ENCODE peak calls at places on chromosomes 13 and 19, in six cellular contexts. Y, G, I, N, L and C are unnamed samples.

GRCh38 chr13:67224148-67224846 is 5.8 kb downstream of the PCDH9 start:
- DNase-seq in Y (peak; percentile 29), G (peak; percentile 37), I (peak; percentile 50), N (peak; percentile 24), L (peak; percentile 76), C (peak; percentile 81)

GRCh38 chr13:23378009-23378632 is 55.4 kb downstream of the SACS start:
- DNase-seq in Y (peak; percentile 93), G (peak; percentile 99), I (peak; percentile 41), N (peak; percentile 38), L (no peak), C (no peak)

GRCh38 chr13:49373699-49374098 is 70.2 kb downstream of the CAB39L start:
- DNase-seq in Y (no peak), G (no peak), I (no peak), N (no peak), L (no peak), C (no peak)

GRCh38 chr13:94305463-94305862 is 174.0 kb downstream of the DCT start:
- DNase-seq in Y (peak; percentile 40), G (no peak), I (no peak), N (no peak), L (no peak), C (no peak)

GRCh38 chr13:107964356-107964755 is 251.0 kb downstream of the LIG4 start:
- DNase-seq in Y (no peak), G (no peak), I (no peak), N (no peak), L (no peak), C (no peak)

GRCh38 chr19:30784850-30785459 is 412.8 kb downstream of the ZNF536 start:
- DNase-seq in Y (no peak), G (no peak), I (peak; percentile 30), N (peak; percentile 42), L (peak; percentile 67), C (peak; percentile 60)

GRCh38 chr13:36847541-36848045 is 28.6 kb downstream of the RFXAP start:
- DNase-seq in Y (no peak), G (no peak), I (no peak), N (no peak), L (no peak), C (no peak)

GRCh38 chr13:46633416-46633815 is 80.4 kb downstream of the LRCH1 start:
- DNase-seq in Y (no peak), G (peak; percentile 29), I (no peak), N (no peak), L (no peak), C (no peak)

GRCh38 chr19:48815870-48816501 is 5.2 kb upstream of the BCAT2 start:
- DNase-seq in Y (no peak), G (no peak), I (no peak), N (peak; percentile 71), L (no peak), C (no peak)

GRCh38 chr13:49314344-49314882 is 66.7 kb downstream of the CDADC1 start:
- DNase-seq in Y (no peak), G (peak; percentile 39), I (no peak), N (no peak), L (no peak), C (no peak)

GRCh38 chr13:104389722-104390121 is 1323.5 kb upstream of the SLC10A2 start:
- DNase-seq in Y (no peak), G (no peak), I (no peak), N (no peak), L (no peak), C (no peak)

GRCh38 chr19:33459691-33460090 is 61.9 kb downstream of the PEPD start:
- DNase-seq in Y (no peak), G (no peak), I (no peak), N (no peak), L (no peak), C (no peak)

GRCh38 chr19:35318679-35319448 is 10.1 kb upstream of the CD22 start:
- DNase-seq in Y (peak; percentile 20), G (peak; percentile 23), I (peak; percentile 30), N (peak; percentile 84), L (no peak), C (no peak)

GRCh38 chr19:2113436-2114211 is 16.9 kb downstream of the IZUMO4 start:
- DNase-seq in Y (no peak), G (no peak), I (no peak), N (no peak), L (no peak), C (no peak)

GRCh38 chr19:38806371-38806770 is 6.4 kb downstream of the LGALS4 start:
- DNase-seq in Y (no peak), G (no peak), I (no peak), N (no peak), L (no peak), C (no peak)

GRCh38 chr13:27008733-27009132 is 162.9 kb downstream of the USP12 start:
- DNase-seq in Y (no peak), G (no peak), I (no peak), N (no peak), L (no peak), C (no peak)

GRCh38 chr13:40095695-40096356 is 440.4 kb downstream of the COG6 start:
- DNase-seq in Y (no peak), G (no peak), I (no peak), N (no peak), L (no peak), C (no peak)

GRCh38 chr13:86976521-86977324 is 694.4 kb upstream of the SLITRK5 start:
- DNase-seq in Y (no peak), G (no peak), I (no peak), N (no peak), L (no peak), C (no peak)

GRCh38 chr19:6930190-6930589 is 42.8 kb downstream of the ADGRE1 start:
- DNase-seq in Y (no peak), G (no peak), I (no peak), N (no peak), L (no peak), C (no peak)

DNA sequence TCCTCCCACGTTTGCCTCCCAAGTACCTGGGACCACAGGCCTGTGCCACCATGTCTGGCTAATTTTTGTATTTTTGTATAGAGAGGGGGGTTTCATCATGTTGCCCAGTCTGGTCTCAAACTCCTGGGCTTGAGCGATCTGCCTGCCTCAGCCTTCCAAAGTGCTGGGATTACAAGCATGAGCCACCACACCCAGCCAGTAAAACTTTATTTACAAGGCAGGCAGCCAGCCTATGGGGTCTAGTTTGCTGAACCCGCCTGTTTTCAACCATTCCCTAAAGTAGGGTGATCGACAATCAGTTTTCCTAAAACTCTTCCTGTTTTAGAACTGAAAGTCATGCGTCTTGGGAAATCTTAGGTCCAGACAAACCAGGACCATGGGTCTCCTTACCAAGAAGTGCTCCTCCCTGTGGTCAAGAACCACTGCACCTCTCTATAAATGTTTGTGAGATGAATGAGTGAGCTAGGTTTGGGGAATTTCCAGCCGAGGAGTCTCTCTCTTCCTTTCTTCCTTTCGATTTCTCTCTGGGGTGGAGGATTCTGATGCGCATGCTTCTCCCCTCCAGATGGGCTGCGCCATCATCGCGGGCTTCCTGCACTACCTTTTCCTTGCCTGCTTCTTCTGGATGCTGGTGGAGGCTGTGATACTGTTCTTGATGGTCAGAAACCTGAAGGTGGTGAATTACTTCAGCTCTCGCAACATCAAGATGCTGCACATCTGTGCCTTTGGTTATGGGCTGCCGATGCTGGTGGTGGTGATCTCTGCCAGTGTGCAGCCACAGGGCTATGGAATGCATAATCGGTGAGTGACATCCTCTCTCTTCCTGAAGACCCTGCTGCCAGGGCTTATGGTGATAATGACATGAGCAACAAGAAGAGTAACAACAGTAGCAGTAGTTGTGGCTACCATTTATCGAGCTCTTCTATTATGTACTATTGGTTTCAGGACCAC is 38.7 kb downstream of the ADGRE1 start:
- DNase-seq in Y (no peak), G (peak; percentile 0), I (no peak), N (peak; percentile 46), L (no peak), C (no peak)
- TF ChIP-seq CTCF in Y (no peak), G (peak; percentile 26), I (no peak), N (peak; percentile 48), L (no peak), C (no peak)

DNA sequence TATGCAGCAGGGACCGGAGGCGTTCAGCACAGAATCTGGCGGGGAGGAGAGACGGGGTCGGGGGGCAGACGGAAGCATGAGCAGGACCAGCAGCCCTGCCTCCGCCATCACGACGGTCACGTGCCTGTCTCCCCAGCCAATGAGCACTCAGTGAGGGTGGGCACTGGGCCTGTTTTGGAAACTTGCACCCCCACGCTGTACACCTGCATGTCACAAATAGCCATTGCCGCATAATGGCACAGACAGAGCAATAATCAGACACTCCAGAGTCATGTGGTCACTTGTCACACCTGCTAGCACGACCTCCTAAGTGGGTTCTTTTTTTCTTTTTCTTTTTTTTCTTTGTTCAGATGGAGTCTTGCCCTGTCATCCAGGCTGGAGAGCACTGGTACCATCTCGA is 8.8 kb downstream of the ERCC2 start:
- DNase-seq in Y (no peak), G (no peak), I (no peak), N (no peak), L (no peak), C (no peak)
- TF ChIP-seq CTCF in Y (no peak), G (no peak), I (no peak), N (no peak), L (no peak), C (no peak)

GRCh38 chr13:100443998-100444328 is 144.6 kb downstream of the GGACT start:
- DNase-seq in Y (no peak), G (no peak), I (no peak), N (no peak), L (no peak), C (no peak)

GRCh38 chr13:100440756-100441421 is 147.7 kb downstream of the GGACT start:
- DNase-seq in Y (no peak), G (no peak), I (no peak), N (no peak), L (no peak), C (no peak)

GRCh38 chr13:100439247-100439955 is 149.2 kb downstream of the GGACT start:
- DNase-seq in Y (no peak), G (no peak), I (no peak), N (no peak), L (no peak), C (no peak)

GRCh38 chr13:100443278-100443997 is 145.2 kb downstream of the GGACT start:
- DNase-seq in Y (no peak), G (no peak), I (no peak), N (no peak), L (no peak), C (no peak)

GRCh38 chr13:100442095-100442832 is 146.3 kb downstream of the GGACT start:
- DNase-seq in Y (no peak), G (no peak), I (no peak), N (no peak), L (no peak), C (no peak)
- TF ChIP-seq CTCF in Y (no peak), G (no peak), I (no peak), N (no peak), L (no peak), C (no peak)

DNA sequence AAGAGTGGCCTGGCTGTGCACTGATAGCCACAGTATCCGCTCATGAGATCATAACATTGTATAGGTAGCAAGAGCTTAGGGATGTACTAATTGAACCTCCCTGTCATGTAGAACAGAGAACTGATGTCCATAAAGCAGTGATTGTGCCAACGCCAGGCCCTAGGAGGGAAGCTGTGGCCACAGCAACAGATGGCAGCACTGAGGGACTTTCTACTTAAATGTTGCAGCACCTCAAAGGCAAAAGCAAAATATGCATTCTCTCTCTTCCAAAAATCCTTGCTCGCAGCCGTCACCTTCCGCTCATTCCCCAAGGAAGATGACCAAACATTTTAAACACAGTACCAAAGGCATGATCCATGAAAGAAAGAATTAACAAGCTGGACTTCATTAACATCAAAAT is 32.3 kb downstream of the COL4A1 start:
- DNase-seq in Y (no peak), G (no peak), I (no peak), N (no peak), L (no peak), C (no peak)
- TF ChIP-seq CTCF in Y (peak; percentile 38), G (peak; percentile 45), I (no peak), N (no peak), L (peak; percentile 18), C (no peak)

GRCh38 chr13:59487883-59488282 is 675.8 kb downstream of the DIAPH3 start:
- DNase-seq in Y (no peak), G (no peak), I (no peak), N (no peak), L (no peak), C (no peak)
- TF ChIP-seq CTCF in Y (no peak), G (no peak), I (no peak), N (no peak), L (no peak), C (no peak)